ENCODE peak calls at places on chromosome 2, in five cellular contexts. One of them, this sample, is unnamed. For H3K4me1, the result is how much of the 10 kb centered on the place peaks cover.

GRCh38 chr2:128292599-128293425 is 25.9 kb downstream of the HS6ST1 start:
- DNase-seq in heart left ventricle: peak
- DNase-seq in adipocyte: no peak
- DNase-seq in cardiac muscle cell: no peak
- DNase-seq in BE2C: no peak
- DNase-seq in this sample: no peak

GRCh38 chr2:50225021-50225928 is 806.7 kb downstream of the NRXN1 start:
- DNase-seq in heart left ventricle: no peak
- DNase-seq in adipocyte: no peak
- DNase-seq in cardiac muscle cell: no peak
- DNase-seq in BE2C: no peak
- DNase-seq in this sample: no peak

GRCh38 chr2:207619764-207620203 is 5.4 kb downstream of the METTL21A start:
- DNase-seq in heart left ventricle: no peak
- DNase-seq in adipocyte: no peak
- DNase-seq in cardiac muscle cell: no peak
- DNase-seq in BE2C: no peak
- DNase-seq in this sample: no peak

GRCh38 chr2:240111253-240111652 is 24.9 kb downstream of the COPS9 start:
- DNase-seq in heart left ventricle: no peak
- DNase-seq in adipocyte: no peak
- DNase-seq in cardiac muscle cell: peak
- DNase-seq in BE2C: no peak
- DNase-seq in this sample: no peak

GRCh38 chr2:64470071-64470470 is 16.1 kb downstream of the LGALSL start:
- DNase-seq in heart left ventricle: no peak
- DNase-seq in adipocyte: no peak
- DNase-seq in cardiac muscle cell: no peak
- DNase-seq in BE2C: no peak
- DNase-seq in this sample: no peak

GRCh38 chr2:69554568-69554967 is 89.0 kb downstream of the AAK1 start:
- DNase-seq in heart left ventricle: no peak
- DNase-seq in adipocyte: no peak
- DNase-seq in cardiac muscle cell: no peak
- DNase-seq in BE2C: no peak
- DNase-seq in this sample: no peak

GRCh38 chr2:55518846-55519167 is 711 bp upstream of the CFAP36 start:
- DNase-seq in heart left ventricle: no peak
- DNase-seq in adipocyte: peak
- DNase-seq in cardiac muscle cell: peak
- DNase-seq in BE2C: no peak
- DNase-seq in this sample: no peak

GRCh38 chr2:37267685-37268084 is 36.2 kb downstream of the NDUFAF7 start:
- DNase-seq in heart left ventricle: no peak
- DNase-seq in adipocyte: no peak
- DNase-seq in cardiac muscle cell: no peak
- DNase-seq in BE2C: no peak
- DNase-seq in this sample: no peak

GRCh38 chr2:237674731-237675276 is 47.4 kb downstream of the LRRFIP1 start:
- DNase-seq in heart left ventricle: peak
- DNase-seq in adipocyte: peak
- DNase-seq in cardiac muscle cell: peak
- DNase-seq in BE2C: peak
- DNase-seq in this sample: peak

GRCh38 chr2:27264753-27265535 is 2.1 kb upstream of the SLC30A3 start:
- DNase-seq in heart left ventricle: peak
- DNase-seq in adipocyte: peak
- DNase-seq in cardiac muscle cell: peak
- DNase-seq in BE2C: peak
- DNase-seq in this sample: peak

GRCh38 chr2:38173690-38174089 is 97.7 kb upstream of the CYP1B1 start:
- DNase-seq in heart left ventricle: no peak
- DNase-seq in adipocyte: no peak
- DNase-seq in cardiac muscle cell: no peak
- DNase-seq in BE2C: no peak
- DNase-seq in this sample: no peak

GRCh38 chr2:11092693-11093335 is 62.5 kb upstream of the SLC66A3 start:
- DNase-seq in heart left ventricle: no peak
- DNase-seq in adipocyte: no peak
- DNase-seq in cardiac muscle cell: no peak
- DNase-seq in BE2C: no peak
- DNase-seq in this sample: no peak

GRCh38 chr2:138711812-138712211 is 68.4 kb downstream of the NXPH2 start:
- DNase-seq in heart left ventricle: peak
- DNase-seq in adipocyte: no peak
- DNase-seq in cardiac muscle cell: no peak
- DNase-seq in BE2C: no peak
- DNase-seq in this sample: no peak

GRCh38 chr2:13289310-13289709 is 572.6 kb downstream of the TRIB2 start:
- DNase-seq in heart left ventricle: no peak
- DNase-seq in adipocyte: no peak
- DNase-seq in cardiac muscle cell: no peak
- DNase-seq in BE2C: no peak
- DNase-seq in this sample: no peak

GRCh38 chr2:53708988-53709387 is 58.6 kb upstream of the CHAC2 start:
- DNase-seq in heart left ventricle: no peak
- DNase-seq in adipocyte: no peak
- DNase-seq in cardiac muscle cell: no peak
- DNase-seq in BE2C: no peak
- DNase-seq in this sample: no peak

GRCh38 chr2:112920923-112921532 is 10.1 kb downstream of the IL37 start:
- DNase-seq in heart left ventricle: no peak
- DNase-seq in adipocyte: no peak
- DNase-seq in cardiac muscle cell: no peak
- DNase-seq in BE2C: no peak
- DNase-seq in this sample: no peak

GRCh38 chr2:151083864-151084263 is 177.8 kb downstream of the RBM43 start:
- DNase-seq in heart left ventricle: no peak
- DNase-seq in adipocyte: peak
- DNase-seq in cardiac muscle cell: no peak
- DNase-seq in BE2C: no peak
- DNase-seq in this sample: no peak

GRCh38 chr2:44358498-44358897 is 2.8 kb downstream of the PREPL start:
- DNase-seq in heart left ventricle: peak
- DNase-seq in adipocyte: peak
- DNase-seq in cardiac muscle cell: peak
- DNase-seq in BE2C: no peak
- DNase-seq in this sample: peak

GRCh38 chr2:47008381-47009280 is 93.0 kb upstream of the MCFD2 start:
- DNase-seq in heart left ventricle: peak
- DNase-seq in adipocyte: no peak
- DNase-seq in cardiac muscle cell: peak
- DNase-seq in BE2C: peak
- DNase-seq in this sample: no peak

GRCh38 chr2:86038291-86039081 is 67.2 kb downstream of the POLR1A start:
- DNase-seq in heart left ventricle: no peak
- DNase-seq in adipocyte: no peak
- DNase-seq in cardiac muscle cell: peak
- DNase-seq in BE2C: no peak
- DNase-seq in this sample: peak

GRCh38 chr2:152861349-152861942 is 143.0 kb downstream of the ARL6IP6 start:
- DNase-seq in heart left ventricle: no peak
- DNase-seq in adipocyte: peak
- DNase-seq in cardiac muscle cell: peak
- DNase-seq in BE2C: peak
- DNase-seq in this sample: peak

GRCh38 chr2:60867007-60867406 is 14.4 kb upstream of the REL start:
- DNase-seq in heart left ventricle: no peak
- DNase-seq in adipocyte: no peak
- DNase-seq in cardiac muscle cell: no peak
- DNase-seq in BE2C: no peak
- DNase-seq in this sample: no peak

GRCh38 chr2:109126501-109126860 is 2.5 kb upstream of the SH3RF3 start:
- DNase-seq in heart left ventricle: no peak
- DNase-seq in adipocyte: peak
- DNase-seq in cardiac muscle cell: peak
- DNase-seq in BE2C: no peak
- DNase-seq in this sample: no peak

GRCh38 chr2:24421668-24422067 is 61.3 kb upstream of the ITSN2 start:
- DNase-seq in heart left ventricle: peak
- DNase-seq in adipocyte: peak
- DNase-seq in cardiac muscle cell: peak
- DNase-seq in BE2C: peak
- DNase-seq in this sample: peak

GRCh38 chr2:29718326-29718725 is 203.1 kb downstream of the ALK start:
- DNase-seq in heart left ventricle: no peak
- DNase-seq in adipocyte: no peak
- DNase-seq in cardiac muscle cell: no peak
- DNase-seq in BE2C: no peak
- DNase-seq in this sample: no peak

GRCh38 chr2:8989536-8990079 is 13.9 kb downstream of the MBOAT2 start:
- DNase-seq in heart left ventricle: no peak
- DNase-seq in adipocyte: no peak
- DNase-seq in cardiac muscle cell: no peak
- DNase-seq in BE2C: no peak
- DNase-seq in this sample: no peak

GRCh38 chr2:142868281-142868762 is 9.1 kb upstream of the KYNU start:
- DNase-seq in heart left ventricle: peak
- DNase-seq in adipocyte: no peak
- DNase-seq in cardiac muscle cell: no peak
- DNase-seq in BE2C: no peak
- DNase-seq in this sample: peak
- H3K4me1 ChIP-seq in heart left ventricle: under half
- H3K4me1 ChIP-seq in adipocyte: under half
- H3K4me1 ChIP-seq in cardiac muscle cell: under half
- H3K4me1 ChIP-seq in BE2C: under half
- H3K4me1 ChIP-seq in this sample: under half

GRCh38 chr2:218368150-218368528 is 11.5 kb downstream of the CATIP start:
- DNase-seq in heart left ventricle: no peak
- DNase-seq in adipocyte: no peak
- DNase-seq in cardiac muscle cell: no peak
- DNase-seq in BE2C: no peak
- DNase-seq in this sample: no peak
- H3K4me1 ChIP-seq in heart left ventricle: under half
- H3K4me1 ChIP-seq in adipocyte: under half
- H3K4me1 ChIP-seq in cardiac muscle cell: under half
- H3K4me1 ChIP-seq in BE2C: under half
- H3K4me1 ChIP-seq in this sample: under half

GRCh38 chr2:147030966-147031760 is 813.7 kb upstream of the ACVR2A start:
- DNase-seq in heart left ventricle: no peak
- DNase-seq in adipocyte: no peak
- DNase-seq in cardiac muscle cell: peak
- DNase-seq in BE2C: no peak
- DNase-seq in this sample: no peak
- H3K4me1 ChIP-seq in heart left ventricle: under half
- H3K4me1 ChIP-seq in adipocyte: under half
- H3K4me1 ChIP-seq in cardiac muscle cell: under half
- H3K4me1 ChIP-seq in BE2C: under half
- H3K4me1 ChIP-seq in this sample: under half

DNA sequence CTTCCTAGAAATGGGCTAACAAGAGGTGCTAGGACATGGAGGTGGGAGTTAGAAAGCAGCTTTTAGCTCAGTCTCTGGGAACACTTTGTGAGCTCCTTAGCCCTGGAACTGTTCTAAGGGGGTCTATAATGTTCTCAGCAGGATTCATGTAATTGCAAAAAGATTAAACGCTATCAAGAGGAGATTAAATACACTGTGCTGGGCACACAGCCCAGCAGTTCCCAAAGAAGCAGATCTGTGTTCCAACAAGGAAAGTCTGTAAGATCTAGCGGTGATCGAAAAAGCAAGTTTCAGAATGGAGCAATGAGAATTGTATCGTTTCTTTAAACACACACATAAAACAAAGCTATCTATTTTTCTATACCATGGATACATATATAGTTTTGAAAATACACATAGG is 2.4 kb upstream of the ARID5A start:
- DNase-seq in heart left ventricle: no peak
- DNase-seq in adipocyte: no peak
- DNase-seq in cardiac muscle cell: peak
- DNase-seq in BE2C: no peak
- DNase-seq in this sample: no peak
- H3K4me1 ChIP-seq in heart left ventricle: under half
- H3K4me1 ChIP-seq in adipocyte: half or more
- H3K4me1 ChIP-seq in cardiac muscle cell: under half
- H3K4me1 ChIP-seq in BE2C: under half
- H3K4me1 ChIP-seq in this sample: half or more

This sample was measured in stomach.